ENCODE peak calls at places on chromosomes 16 and 17, in five cellular contexts. T is fibroblast of lung, C is foreskin fibroblast, E is thoracic aorta, K is lower leg skin. M is an unnamed sample.

GRCh38 chr17:43914451-43914850 is 7.1 kb upstream of the MPP2 start:
- DNase-seq in E (no peak), C (no peak), K (no peak), T (no peak), M (no peak)

GRCh38 chr17:5241861-5242671 is 7.4 kb upstream of the SCIMP start:
- DNase-seq in C (no peak), T (no peak), K (no peak), E (no peak), M (no peak)

GRCh38 chr17:44502598-44503079 is 567 bp downstream of the GPATCH8 start:
- DNase-seq in C (no peak), K (no peak), T (peak; percentile 15), E (no peak), M (peak; percentile 28)

GRCh38 chr17:72390675-72391501 is 270.1 kb downstream of the SOX9 start:
- DNase-seq in T (peak; percentile 84), C (peak; percentile 73), E (no peak), K (no peak), M (peak; percentile 57)

GRCh38 chr17:65231086-65231485 is 93.9 kb downstream of the RGS9 start:
- DNase-seq in K (no peak), C (no peak), T (no peak), E (no peak), M (no peak)

GRCh38 chr16:47258874-47259461 is 115.2 kb upstream of the NETO2 start:
- DNase-seq in T (peak; percentile 6), K (no peak), E (no peak), C (peak; percentile 2), M (peak; percentile 26)

GRCh38 chr17:81406117-81406953 is 11.1 kb downstream of the BAHCC1 start:
- DNase-seq in C (no peak), T (no peak), K (no peak), E (no peak), M (peak; percentile 96)

GRCh38 chr17:49523706-49524472 is 28.8 kb downstream of the NGFR start:
- DNase-seq in E (no peak), K (peak; percentile 83), T (no peak), C (no peak), M (no peak)

GRCh38 chr17:50428831-50429424 is 2.9 kb downstream of the ACSF2 start:
- DNase-seq in E (no peak), C (no peak), K (no peak), T (no peak), M (peak; percentile 19)

GRCh38 chr16:82037666-82038065 is 2.6 kb downstream of the HSD17B2 start:
- DNase-seq in E (no peak), C (no peak), K (no peak), T (no peak), M (peak; percentile 95)

GRCh38 chr17:45223541-45224528 is 2.1 kb downstream of the FMNL1 start:
- DNase-seq in K (no peak), E (no peak), C (no peak), T (no peak), M (no peak)

GRCh38 chr17:5526821-5527598 is 40.6 kb downstream of the MIS12 start:
- DNase-seq in T (peak; percentile 98), C (peak; percentile 98), E (peak; percentile 83), K (peak; percentile 32), M (peak; percentile 97)

GRCh38 chr17:82051776-82052637 is at the start of the genes GPS1 and RFNG:
- DNase-seq in C (no peak), E (no peak), K (peak; percentile 61), T (peak; percentile 55), M (peak; percentile 55)

GRCh38 chr16:9112844-9113186 is 21.4 kb downstream of the HAPSTR1 start:
- DNase-seq in K (no peak), E (no peak), C (no peak), T (no peak), M (no peak)

GRCh38 chr17:74750039-74750326 is 1.6 kb downstream of the NHERF1 start:
- DNase-seq in K (no peak), E (no peak), C (no peak), T (no peak), M (no peak)

GRCh38 chr16:11411059-11411550 is 65.8 kb downstream of the RMI2 start:
- DNase-seq in C (no peak), T (no peak), K (no peak), E (no peak), M (no peak)

GRCh38 chr17:32487460-32488176 is 825 bp downstream of the CDK5R1 start:
- DNase-seq in E (no peak), C (no peak), K (no peak), T (peak; percentile 16), M (peak; percentile 13)

GRCh38 chr16:24848065-24848464 is 2.3 kb downstream of the SLC5A11 start:
- DNase-seq in E (no peak), T (peak; percentile 78), C (peak; percentile 64), K (no peak), M (peak; percentile 26)

GRCh38 chr16:56657555-56658430 is at the start of gene MT1F:
- DNase-seq in E (no peak), T (peak; percentile 7), K (peak; percentile 87), C (no peak), M (peak; percentile 23)
- TF ChIP-seq CTCF in E (no peak), T (no peak), K (no peak), C (no peak), M (no peak)

DNA sequence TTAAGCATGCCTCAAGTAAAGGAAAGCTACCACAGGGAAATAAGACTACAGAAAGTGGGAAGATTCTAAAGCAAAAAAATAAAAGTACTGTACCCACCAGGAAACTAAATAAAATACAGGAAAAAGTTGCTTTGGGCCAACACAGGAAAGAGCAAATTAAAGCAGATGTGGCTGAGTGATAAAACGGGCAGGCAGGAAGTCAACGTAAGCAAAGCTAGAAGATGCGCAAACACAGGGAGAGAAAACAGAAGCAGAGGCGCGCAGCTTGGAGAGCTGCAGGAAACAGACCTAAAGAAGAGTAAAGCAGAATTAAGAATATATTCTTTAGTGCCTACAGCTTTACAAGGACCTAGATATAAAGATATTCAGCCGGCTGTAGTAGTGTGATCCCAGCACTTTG is 21.7 kb downstream of the USP36 start:
- DNase-seq in K (no peak), T (no peak), E (no peak), C (no peak), M (no peak)
- H3K4me3 ChIP-seq in K (no peak overlapping the region), T (no peak overlapping the region), E (no peak overlapping the region), C (no peak overlapping the region), M (no peak overlapping the region)

GRCh38 chr17:42767512-42767911 is 5.7 kb upstream of the VPS25 start:
- DNase-seq in E (no peak), T (no peak), K (no peak), C (no peak), M (no peak)
- TF ChIP-seq CTCF in E (no peak), T (no peak), K (no peak), C (no peak), M (no peak)

DNA sequence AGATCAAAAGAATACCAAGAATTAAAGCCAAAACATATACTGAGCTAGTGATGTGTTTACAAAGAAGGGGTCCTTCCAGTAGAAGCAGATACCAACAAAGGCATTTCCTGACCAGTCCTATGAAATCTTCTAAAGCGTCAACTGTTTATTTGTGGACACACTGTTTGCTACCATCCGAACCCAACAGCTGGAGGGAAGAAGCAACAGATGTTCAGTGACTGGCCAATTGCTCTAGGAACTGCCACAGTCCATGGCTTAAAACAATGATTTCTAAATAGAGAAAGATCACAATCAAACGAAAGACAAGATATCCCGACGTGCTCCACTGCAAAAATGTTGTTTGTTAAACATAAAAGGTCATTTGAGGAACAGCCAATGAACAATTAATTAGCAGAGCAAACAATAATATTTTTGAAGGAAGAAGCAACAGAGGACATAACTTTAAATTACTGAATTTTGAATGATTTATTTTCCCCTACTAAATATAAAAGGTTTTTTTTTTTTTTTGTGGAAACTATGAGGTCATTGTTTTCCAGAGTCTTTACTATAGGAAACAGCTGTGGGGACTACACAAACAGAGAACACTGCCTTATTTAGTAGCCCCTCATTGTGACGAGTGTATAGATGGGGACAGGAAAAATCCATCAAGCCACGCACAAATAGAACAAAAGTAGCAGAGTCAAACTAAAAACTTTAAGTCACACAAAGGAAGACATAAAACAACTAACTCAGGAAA is 17.2 kb downstream of the USP31 start:
- DNase-seq in K (no peak), T (no peak), C (no peak), E (no peak), M (peak; percentile 82)
- H3K4me3 ChIP-seq in K (no peak overlapping the region), T (peak overlapping the region; percentile 22), C (peak overlapping the region; percentile 18), E (peak overlapping the region; percentile 60), M (peak overlapping the region; percentile 51)

M was measured in fibroblast of villous mesenchyme.